ENCODE peak calls at places on chromosomes 1 and 21, in six cellular contexts. J is HCT116; T is body of pancreas; B is naive thymus-derived CD4-positive, alpha-beta T cell; M is thoracic aorta; D is Caco-2. R is an unnamed sample. For H3K4me1, the result is how much of the 10 kb centered on the place peaks cover.

GRCh38 chr1:213564215-213564659 is 423.5 kb upstream of the PROX1 start:
- DNase-seq in T (peak), B (no peak), J (peak), D (peak), M (no peak), R (peak)

GRCh38 chr1:77010937-77011336 is 143.7 kb downstream of the ST6GALNAC5 start:
- DNase-seq in B (no peak), J (no peak), T (no peak), D (no peak), M (no peak), R (no peak)

GRCh38 chr1:94255476-94255875 is 18.1 kb upstream of the ARHGAP29 start:
- DNase-seq in B (no peak), T (no peak), D (no peak), J (no peak), M (no peak), R (no peak)

GRCh38 chr1:148372731-148373130 is 110.4 kb downstream of the PPIAL4G start:
- DNase-seq in D (no peak), M (no peak), B (peak), T (no peak), J (no peak), R (no peak)

GRCh38 chr1:222712253-222713090 is at the start of the genes AIDA and BROX:
- DNase-seq in M (peak), B (peak), T (peak), J (peak), D (peak), R (peak)

GRCh38 chr1:115428262-115428661 is 90.2 kb upstream of the NGF start:
- DNase-seq in D (no peak), M (no peak), J (no peak), B (no peak), T (no peak), R (no peak)

GRCh38 chr1:164719676-164720075 is 160.7 kb downstream of the PBX1 start:
- DNase-seq in T (peak), D (no peak), B (no peak), M (no peak), J (no peak), R (no peak)

GRCh38 chr21:41817877-41818855 is 51.3 kb upstream of the RIPK4 start:
- DNase-seq in T (no peak), M (no peak), D (no peak), J (no peak), B (no peak), R (no peak)

GRCh38 chr21:38460171-38460742 is 38.0 kb downstream of the ERG start:
- DNase-seq in M (no peak), B (no peak), T (no peak), J (no peak), D (no peak), R (no peak)

GRCh38 chr1:153532769-153533599 is 2.8 kb downstream of the S100A6 start:
- DNase-seq in J (peak), M (peak), D (peak), T (peak), B (peak), R (peak)
- H3K4me1 ChIP-seq in J (under half), M (under half), D (under half), T (under half), B (half or more), R (under half)

GRCh38 chr1:203638076-203638475 is 11.4 kb downstream of the ATP2B4 start:
- DNase-seq in M (no peak), D (no peak), T (no peak), B (no peak), J (no peak), R (no peak)
- H3K4me1 ChIP-seq in M (under half), D (under half), T (under half), B (under half), J (under half), R (under half)

GRCh38 chr1:155910621-155911121 is 478 bp downstream of the RIT1 start:
- DNase-seq in J (no peak), M (no peak), D (peak), B (no peak), T (no peak), R (no peak)
- H3K4me1 ChIP-seq in J (under half), M (under half), D (under half), B (under half), T (under half), R (under half)

GRCh38 chr21:32350981-32351380 is 41.8 kb downstream of the URB1 start:
- DNase-seq in M (no peak), B (no peak), T (no peak), J (no peak), D (no peak), R (no peak)
- H3K4me1 ChIP-seq in M (under half), B (under half), T (under half), J (under half), D (under half), R (under half)

GRCh38 chr1:183097438-183098051 is 74.3 kb downstream of the LAMC1 start:
- DNase-seq in D (no peak), T (no peak), M (no peak), J (no peak), B (no peak), R (no peak)
- H3K4me1 ChIP-seq in D (half or more), T (under half), M (under half), J (under half), B (under half), R (under half)

GRCh38 chr1:62423580-62424242 is 13.1 kb upstream of the USP1 start:
- DNase-seq in D (peak), T (no peak), M (no peak), B (no peak), J (no peak), R (no peak)
- H3K4me1 ChIP-seq in D (under half), T (under half), M (under half), B (under half), J (under half), R (under half)

DNA sequence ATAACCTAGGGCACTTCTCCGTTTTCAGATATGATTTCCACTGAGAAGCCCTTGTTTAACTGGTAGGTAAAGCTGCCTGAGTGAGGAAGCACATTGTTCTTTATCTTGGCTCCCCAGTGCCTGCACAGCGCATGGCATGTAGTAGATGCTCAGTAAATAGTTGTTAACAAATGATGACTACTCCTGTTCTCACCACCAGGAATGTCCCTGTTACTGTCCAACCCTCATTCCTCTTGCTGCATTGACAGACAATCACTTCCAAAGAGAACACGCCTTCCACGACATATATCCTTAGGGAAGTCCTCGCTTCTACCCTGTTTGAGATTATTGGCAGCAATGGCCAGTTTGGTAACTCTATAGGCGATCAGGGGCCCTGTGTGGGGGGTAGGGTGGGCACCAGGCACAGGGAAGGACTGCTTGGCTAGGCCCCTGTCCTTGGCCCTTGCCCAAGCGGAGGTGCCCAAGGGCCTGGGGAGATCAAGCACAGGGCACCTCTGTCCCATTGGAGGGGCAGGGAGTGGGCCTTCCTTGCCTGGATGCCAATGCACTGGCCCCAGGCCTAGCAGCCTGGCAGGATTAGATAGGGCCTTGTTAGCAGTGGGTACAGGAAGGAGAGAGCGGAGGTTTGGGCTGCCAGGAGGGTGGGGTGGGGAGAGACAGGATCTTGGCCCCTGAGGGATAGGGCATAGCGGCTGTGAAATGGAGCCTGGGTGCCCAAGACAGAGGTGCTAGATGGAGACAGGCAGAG is 10.2 kb downstream of the NES start:
- DNase-seq in B (no peak), T (no peak), D (no peak), J (no peak), M (no peak), R (no peak)
- H3K4me1 ChIP-seq in B (under half), T (under half), D (half or more), J (under half), M (under half), R (under half)

R was measured in iPS DF 6.9.